ENCODE peak calls at places on chromosome 7, in eight cellular contexts. K is K562, D is fibroblast of lung, S is DND-41, A is neural progenitor cell, I is mesenchymal stem cell, C is GM23338, E is endothelial cell of umbilical vein. T is an unnamed sample.
A peak's percentile ranks its signal among the peaks of the same experiment; 100 is the strongest.

GRCh38 chr7:13442226-13442625 is 547.2 kb downstream of the ETV1 start:
- DNase-seq in K (no peak), D (no peak), S (no peak), A (no peak), I (no peak), C (no peak), E (no peak), T (no peak)

GRCh38 chr7:22821702-22822485 is 755 bp downstream of the TOMM7 start:
- DNase-seq in K (no peak), D (no peak), S (peak; percentile 17), A (peak; percentile 29), I (peak; percentile 52), C (no peak), E (peak; percentile 14), T (no peak)

GRCh38 chr7:33774762-33775523 is 130.4 kb upstream of the BMPER start:
- DNase-seq in K (no peak), D (peak; percentile 79), S (no peak), A (no peak), I (peak; percentile 59), C (no peak), E (no peak), T (no peak)

GRCh38 chr7:2616973-2617709 is 14.6 kb upstream of the TTYH3 start:
- DNase-seq in K (no peak), D (no peak), S (no peak), A (peak; percentile 63), I (no peak), C (no peak), E (no peak), T (no peak)

GRCh38 chr7:132211971-132212370 is 364.3 kb downstream of the PLXNA4 start:
- DNase-seq in K (no peak), D (no peak), S (no peak), A (no peak), I (no peak), C (no peak), E (no peak), T (no peak)

GRCh38 chr7:73906874-73907273 is 45.9 kb downstream of the TMEM270 start:
- DNase-seq in K (no peak), D (no peak), S (no peak), A (no peak), I (no peak), C (no peak), E (no peak), T (no peak)

GRCh38 chr7:158402471-158402870 is 185.2 kb downstream of the PTPRN2 start:
- DNase-seq in K (no peak), D (no peak), S (no peak), A (no peak), I (no peak), C (no peak), E (no peak), T (no peak)

GRCh38 chr7:134460000-134460399 is 1.1 kb upstream of the AKR1B1 start:
- DNase-seq in K (no peak), D (no peak), S (no peak), A (no peak), I (peak; percentile 88), C (no peak), E (no peak), T (no peak)

GRCh38 chr7:141945356-141945755 is 1.4 kb downstream of the CLEC5A start:
- DNase-seq in K (no peak), D (peak; percentile 3), S (no peak), A (no peak), I (no peak), C (no peak), E (no peak), T (no peak)

DNA sequence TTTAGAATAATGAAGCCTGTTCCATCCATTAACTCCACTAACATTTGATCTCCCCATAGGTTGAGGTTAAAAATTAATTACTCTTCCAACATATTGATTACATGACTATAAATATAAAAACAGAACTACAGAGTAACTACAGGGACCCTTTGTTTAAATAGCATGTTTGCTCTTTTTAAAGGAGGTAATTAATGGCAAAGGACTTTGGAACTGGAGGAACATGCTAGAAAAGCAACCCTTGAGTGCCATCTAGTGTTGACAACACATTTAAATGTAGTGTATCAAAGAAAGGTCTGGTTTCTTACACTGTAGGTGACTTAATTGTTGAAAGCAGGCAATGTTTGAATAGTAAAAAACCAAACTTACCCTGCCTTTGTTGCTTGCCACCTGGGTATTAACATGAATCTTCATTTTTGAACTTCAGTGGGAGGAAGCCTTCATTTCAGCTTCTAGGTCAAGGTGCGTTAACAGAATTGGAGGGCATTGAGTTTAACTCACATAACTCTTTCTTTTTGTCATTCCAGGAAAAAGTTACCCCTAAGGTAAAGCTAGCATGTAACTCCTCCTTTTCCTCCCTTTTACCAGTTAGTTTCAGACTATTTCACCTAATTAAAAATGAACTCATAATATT is 52.6 kb upstream of the CAPZA2 start:
- DNase-seq in K (peak; percentile 41), D (peak; percentile 51), S (peak; percentile 19), A (peak; percentile 80), I (peak; percentile 69), C (peak; percentile 89), E (peak; percentile 86), T (peak; percentile 48)
- H2AFZ ChIP-seq in K (no peak overlapping the region), D (no peak overlapping the region), S (no peak overlapping the region), A (no peak overlapping the region), I (no peak overlapping the region), C (no peak overlapping the region), E (no peak overlapping the region), T (no peak overlapping the region)

GRCh38 chr7:121744319-121744718 is 128.6 kb upstream of the PTPRZ1 start:
- DNase-seq in K (no peak), D (no peak), S (no peak), A (no peak), I (no peak), C (no peak), E (no peak), T (no peak)
- H2AFZ ChIP-seq in K (no peak overlapping the region), D (no peak overlapping the region), S (no peak overlapping the region), A (no peak overlapping the region), I (no peak overlapping the region), C (peak overlapping the region; percentile 25), E (no peak overlapping the region), T (no peak overlapping the region)

GRCh38 chr7:15505761-15506160 is 56.1 kb downstream of the AGMO start:
- DNase-seq in K (no peak), D (no peak), S (no peak), A (no peak), I (no peak), C (no peak), E (no peak), T (no peak)

GRCh38 chr7:15507235-15507634 is 54.6 kb downstream of the AGMO start:
- DNase-seq in K (no peak), D (no peak), S (no peak), A (no peak), I (no peak), C (no peak), E (no peak), T (no peak)

GRCh38 chr7:15503603-15504280 is 58.1 kb downstream of the AGMO start:
- DNase-seq in K (no peak), D (peak; percentile 3), S (no peak), A (no peak), I (peak; percentile 22), C (no peak), E (peak; percentile 76), T (no peak)

GRCh38 chr7:15507708-15508107 is 54.1 kb downstream of the AGMO start:
- DNase-seq in K (no peak), D (no peak), S (no peak), A (no peak), I (no peak), C (no peak), E (no peak), T (no peak)

DNA sequence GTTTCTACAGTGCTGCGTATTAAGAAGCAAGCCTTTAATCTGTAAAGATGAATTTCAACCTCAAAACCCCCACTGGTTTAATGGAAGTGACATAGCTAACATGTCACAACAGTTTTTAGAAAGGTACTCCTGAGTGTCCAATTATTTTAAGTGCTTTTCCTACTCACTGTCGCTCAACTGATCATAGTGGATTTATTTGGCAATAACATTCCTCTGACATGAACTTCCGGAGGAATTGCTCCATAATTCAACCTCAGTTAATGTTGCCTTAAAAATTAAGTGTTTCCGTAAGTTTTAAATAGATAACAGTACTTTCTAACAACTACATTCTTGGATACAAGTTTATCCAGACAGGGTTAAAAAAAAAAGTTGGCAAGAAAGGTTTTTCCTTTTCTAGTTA is 57.4 kb downstream of the AGMO start:
- DNase-seq in K (no peak), D (no peak), S (no peak), A (no peak), I (peak; percentile 18), C (no peak), E (peak; percentile 93), T (no peak)
- H2AFZ ChIP-seq in K (no peak overlapping the region), D (no peak overlapping the region), S (no peak overlapping the region), A (no peak overlapping the region), I (no peak overlapping the region), C (no peak overlapping the region), E (peak overlapping the region; percentile 27), T (no peak overlapping the region)

GRCh38 chr7:113085781-113086390 is 741 bp downstream of the GPR85 start:
- DNase-seq in K (no peak), D (peak; percentile 48), S (no peak), A (peak; percentile 17), I (peak; percentile 5), C (peak; percentile 20), E (peak; percentile 3), T (no peak)
- H2AFZ ChIP-seq in K (peak overlapping the region; percentile 80), D (peak overlapping the region; percentile 95), S (no peak overlapping the region), A (peak overlapping the region; percentile 96), I (no peak overlapping the region), C (peak overlapping the region; percentile 57), E (peak overlapping the region; percentile 84), T (peak overlapping the region; percentile 64)

GRCh38 chr7:93958216-93958615 is 36.7 kb downstream of the GNG11 start:
- DNase-seq in K (no peak), D (peak; percentile 73), S (no peak), A (no peak), I (no peak), C (no peak), E (peak; percentile 86), T (no peak)
- H2AFZ ChIP-seq in K (no peak overlapping the region), D (no peak overlapping the region), S (no peak overlapping the region), A (no peak overlapping the region), I (no peak overlapping the region), C (no peak overlapping the region), E (no peak overlapping the region), T (no peak overlapping the region)

DNA sequence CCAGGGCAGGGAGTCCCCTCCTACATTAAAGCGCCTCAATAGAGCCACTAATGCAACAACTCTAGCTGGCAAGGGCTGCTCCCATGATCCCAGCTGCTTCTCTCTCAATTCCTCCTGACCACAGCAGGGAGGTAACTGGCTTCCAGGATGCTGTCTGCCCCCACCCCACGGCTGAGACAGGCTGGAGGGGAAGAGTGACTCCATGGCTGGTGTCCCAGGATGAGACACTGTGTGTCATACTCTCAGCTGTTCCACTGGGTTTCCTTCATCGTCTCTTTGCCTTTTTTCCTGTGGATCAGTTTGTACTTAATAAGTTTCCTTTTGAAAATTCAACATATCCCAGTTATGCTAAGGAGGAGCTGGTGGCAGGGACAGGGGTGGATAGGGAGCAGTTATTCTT is 27.7 kb upstream of the MYH16 start:
- DNase-seq in K (no peak), D (peak; percentile 64), S (no peak), A (no peak), I (no peak), C (no peak), E (no peak), T (no peak)
- H2AFZ ChIP-seq in K (no peak overlapping the region), D (no peak overlapping the region), S (no peak overlapping the region), A (no peak overlapping the region), I (no peak overlapping the region), C (no peak overlapping the region), E (peak overlapping the region; percentile 11), T (no peak overlapping the region)

GRCh38 chr7:19268737-19269136 is 123.5 kb upstream of the FERD3L start:
- DNase-seq in K (no peak), D (no peak), S (no peak), A (no peak), I (no peak), C (no peak), E (no peak), T (no peak)
- H2AFZ ChIP-seq in K (no peak overlapping the region), D (no peak overlapping the region), S (no peak overlapping the region), A (no peak overlapping the region), I (no peak overlapping the region), C (no peak overlapping the region), E (no peak overlapping the region), T (no peak overlapping the region)